ENCODE peak calls at places on chromosomes 6 and 20, in four cellular contexts. V, A, U and J are unnamed samples.
A peak's percentile ranks its signal among the peaks of the same experiment; 100 is the strongest.

GRCh38 chr20:20664795-20665194 is 47.6 kb downstream of the RALGAPA2 start:
- DNase-seq in V (peak; percentile 25), U (no peak), A (no peak), J (no peak)

GRCh38 chr20:5526516-5526915 is 209.8 kb upstream of the PROKR2 start:
- DNase-seq in U (no peak), A (no peak), V (no peak), J (no peak)

GRCh38 chr6:163339466-163339865 is 75.1 kb upstream of the QKI start:
- DNase-seq in A (no peak), V (no peak), U (no peak), J (no peak)

GRCh38 chr6:33007831-33008395 is 1.5 kb downstream of the HLA-DOA start:
- DNase-seq in U (no peak), A (no peak), V (no peak), J (no peak)

GRCh38 chr6:141685416-141685815 is 447.3 kb upstream of the GJE1 start:
- DNase-seq in V (no peak), A (no peak), U (no peak), J (no peak)

GRCh38 chr6:158548418-158549161 is 11.3 kb upstream of the TMEM181 start:
- DNase-seq in V (peak; percentile 79), A (no peak), U (no peak), J (no peak)

GRCh38 chr6:138157986-138158638 is 3.6 kb upstream of the ARFGEF3 start:
- DNase-seq in A (no peak), V (no peak), U (no peak), J (no peak)

GRCh38 chr20:4451487-4451886 is 270.2 kb upstream of the PRND start:
- DNase-seq in U (no peak), A (no peak), V (no peak), J (no peak)

GRCh38 chr6:36625161-36625919 is 31.2 kb downstream of the SRSF3 start:
- DNase-seq in U (no peak), V (peak; percentile 65), A (no peak), J (no peak)

GRCh38 chr6:108156180-108156937 is 9.5 kb upstream of the NR2E1 start:
- DNase-seq in V (no peak), U (no peak), A (no peak), J (no peak)

GRCh38 chr6:2563635-2564034 is 187.1 kb downstream of the MYLK4 start:
- DNase-seq in V (no peak), A (no peak), U (no peak), J (no peak)

GRCh38 chr6:56690519-56691200 is 48.0 kb upstream of the DST start:
- DNase-seq in A (no peak), V (no peak), U (no peak), J (no peak)

GRCh38 chr20:50313223-50313820 is 122.7 kb downstream of the CEBPB start:
- DNase-seq in V (no peak), U (no peak), A (no peak), J (no peak)

GRCh38 chr20:48747840-48748416 is 79.9 kb downstream of the PREX1 start:
- DNase-seq in U (no peak), A (no peak), V (no peak), J (no peak)

GRCh38 chr20:14745830-14746229 is 408.4 kb upstream of the FLRT3 start:
- DNase-seq in U (no peak), A (no peak), V (no peak), J (no peak)

GRCh38 chr6:32459781-32460424 is 20.2 kb downstream of the HLA-DRA start:
- DNase-seq in U (no peak), V (no peak), A (no peak), J (no peak)

GRCh38 chr6:156423829-156424228 is 353.3 kb upstream of the ARID1B start:
- DNase-seq in V (no peak), U (no peak), A (no peak), J (no peak)

GRCh38 chr6:163355471-163355991 is 59.0 kb upstream of the QKI start:
- DNase-seq in U (no peak), A (no peak), V (no peak), J (no peak)